ENCODE peak calls at places on chromosomes 1 and 21, in ten cellular contexts. N is activated T-cell treated with anti-CD3 and anti-CD28 coated beads, Interleukin-2, amount 50 U/mL, for 72 hours; P is sigmoid colon; G is CD8-positive, alpha-beta T cell; I is central memory CD4-positive, alpha-beta T cell; M is stimulated activated effector memory CD8-positive, alpha-beta T cell treated with anti-CD3 and anti-CD28 coated beads, Interleukin-12 subunit alpha, Interleukin-12 subunit beta, amount 100 ng/mL, for 72 hours; V is aorta; W is stimulated activated CD8-positive, alpha-beta memory T cell treated with anti-CD3 and anti-CD28 coated beads, Interleukin-4, amount 100 ng/mL, for 1 hour; S is HepG2; F is amniotic epithelial cell. Y is an unnamed sample.

GRCh38 chr1:184590163-184590750 is 164.4 kb downstream of the EDEM3 start:
- DNase-seq in N (no peak), P (no peak), G (no peak), I (no peak), M (no peak), V (no peak), W (no peak), S (no peak), F (no peak), Y (no peak)

GRCh38 chr21:36165356-36165755 is 8.7 kb downstream of the DOP1B start:
- DNase-seq in N (no peak), P (no peak), G (no peak), I (no peak), M (no peak), V (no peak), W (no peak), S (no peak), F (no peak), Y (no peak)

GRCh38 chr1:148263128-148263905 is 111.2 kb upstream of the NBPF11 start:
- DNase-seq in N (peak), P (peak), G (peak), I (peak), M (peak), V (peak), W (peak), S (peak), F (peak), Y (no peak)

GRCh38 chr1:21607549-21608529 is 61.3 kb downstream of the RAP1GAP start:
- DNase-seq in N (peak), P (peak), G (peak), I (no peak), M (peak), V (peak), W (no peak), S (peak), F (peak), Y (no peak)

GRCh38 chr21:36854391-36854790 is 112.1 kb downstream of the HLCS start:
- DNase-seq in N (peak), P (no peak), G (peak), I (no peak), M (peak), V (no peak), W (no peak), S (peak), F (peak), Y (no peak)

GRCh38 chr1:226104671-226105121 is 42.2 kb downstream of the H3-3A start:
- DNase-seq in N (no peak), P (no peak), G (no peak), I (no peak), M (no peak), V (no peak), W (no peak), S (no peak), F (no peak), Y (no peak)

GRCh38 chr1:221891708-221892107 is 149.8 kb upstream of the DUSP10 start:
- DNase-seq in N (no peak), P (no peak), G (no peak), I (no peak), M (no peak), V (no peak), W (no peak), S (no peak), F (peak), Y (no peak)

GRCh38 chr1:28499553-28499952 is 6.3 kb upstream of the RCC1 start:
- DNase-seq in N (no peak), P (no peak), G (no peak), I (no peak), M (no peak), V (peak), W (no peak), S (no peak), F (no peak), Y (no peak)

GRCh38 chr1:43947061-43947889 is 525 bp downstream of the IPO13 start:
- DNase-seq in N (no peak), P (no peak), G (peak), I (no peak), M (no peak), V (no peak), W (no peak), S (no peak), F (no peak), Y (no peak)

GRCh38 chr1:117561071-117561470 is 44.8 kb upstream of the TENT5C start:
- DNase-seq in N (no peak), P (no peak), G (no peak), I (no peak), M (no peak), V (no peak), W (no peak), S (no peak), F (no peak), Y (no peak)

GRCh38 chr1:40625076-40625475 is 40.4 kb downstream of the RIMS3 start:
- DNase-seq in N (peak), P (no peak), G (peak), I (no peak), M (no peak), V (no peak), W (no peak), S (peak), F (no peak), Y (no peak)

GRCh38 chr1:83554174-83554573 is 444.8 kb downstream of the TTLL7 start:
- DNase-seq in N (no peak), P (peak), G (no peak), I (no peak), M (no peak), V (no peak), W (no peak), S (no peak), F (no peak), Y (no peak)

GRCh38 chr21:26806734-26807372 is 38.4 kb downstream of the ADAMTS1 start:
- DNase-seq in N (no peak), P (no peak), G (no peak), I (no peak), M (no peak), V (no peak), W (no peak), S (no peak), F (peak), Y (no peak)

GRCh38 chr1:114441332-114441731 is 69.7 kb downstream of the TRIM33 start:
- DNase-seq in N (no peak), P (no peak), G (no peak), I (no peak), M (no peak), V (no peak), W (no peak), S (no peak), F (no peak), Y (no peak)

GRCh38 chr1:44811234-44811633 is 2.9 kb downstream of the BTBD19 start:
- DNase-seq in N (no peak), P (peak), G (no peak), I (no peak), M (no peak), V (no peak), W (no peak), S (no peak), F (no peak), Y (no peak)

GRCh38 chr1:103948526-103948925 is 198.8 kb downstream of the AMY1C start:
- DNase-seq in N (no peak), P (no peak), G (no peak), I (no peak), M (no peak), V (no peak), W (no peak), S (no peak), F (no peak), Y (no peak)

GRCh38 chr1:224563666-224564065 is 52.5 kb upstream of the CNIH3 start:
- DNase-seq in N (no peak), P (no peak), G (no peak), I (no peak), M (no peak), V (no peak), W (no peak), S (no peak), F (no peak), Y (no peak)

GRCh38 chr1:115251856-115252255 is 86.2 kb downstream of the NGF start:
- DNase-seq in N (no peak), P (no peak), G (no peak), I (no peak), M (no peak), V (no peak), W (no peak), S (no peak), F (peak), Y (no peak)

GRCh38 chr1:209537336-209538114 is 46.0 kb upstream of the CAMK1G start:
- DNase-seq in N (no peak), P (no peak), G (no peak), I (no peak), M (no peak), V (no peak), W (no peak), S (no peak), F (no peak), Y (no peak)

GRCh38 chr1:154213274-154213673 is 7.1 kb upstream of the CFAP141 start:
- DNase-seq in N (peak), P (no peak), G (no peak), I (no peak), M (no peak), V (no peak), W (no peak), S (no peak), F (peak), Y (no peak)

GRCh38 chr1:171740987-171741871 is 636 bp downstream of the VAMP4 start:
- DNase-seq in N (peak), P (peak), G (peak), I (peak), M (peak), V (no peak), W (no peak), S (peak), F (peak), Y (no peak)

GRCh38 chr1:205506409-205507196 is 2.1 kb downstream of the CDK18 start:
- DNase-seq in N (no peak), P (no peak), G (no peak), I (no peak), M (no peak), V (no peak), W (no peak), S (no peak), F (no peak), Y (no peak)

GRCh38 chr1:10829965-10830515 is 33.6 kb upstream of the CASZ1 start:
- DNase-seq in N (no peak), P (no peak), G (no peak), I (no peak), M (no peak), V (no peak), W (no peak), S (no peak), F (no peak), Y (no peak)

GRCh38 chr1:186848509-186849130 is 19.9 kb downstream of the PLA2G4A start:
- DNase-seq in N (no peak), P (no peak), G (no peak), I (no peak), M (no peak), V (no peak), W (no peak), S (peak), F (peak), Y (no peak)

GRCh38 chr21:44395260-44395659 is 41.8 kb downstream of the TRPM2 start:
- DNase-seq in N (no peak), P (no peak), G (no peak), I (no peak), M (no peak), V (no peak), W (no peak), S (no peak), F (no peak), Y (no peak)